ENCODE peak calls at places on chromosomes 11 and 22, in nine cellular contexts. K, D, Z, C, W, Y, V, T and G are unnamed samples.

GRCh38 chr11:6666302-6667183 is 10.9 kb upstream of the DCHS1 start:
- DNase-seq in K (no peak), D (no peak), Z (no peak), C (no peak), W (no peak), Y (no peak), V (no peak), T (no peak), G (no peak)

GRCh38 chr22:23073506-23074229 is 3.3 kb downstream of the GNAZ start:
- DNase-seq in K (no peak), D (no peak), Z (no peak), C (no peak), W (no peak), Y (no peak), V (no peak), T (no peak), G (no peak)

GRCh38 chr11:120318906-120319305 is 6.2 kb upstream of the TLCD5 start:
- DNase-seq in K (no peak), D (no peak), Z (no peak), C (no peak), W (no peak), Y (no peak), V (no peak), T (no peak), G (no peak)

GRCh38 chr11:19660076-19660475 is 52.6 kb upstream of the NAV2 start:
- DNase-seq in K (peak), D (peak), Z (peak), C (no peak), W (peak), Y (no peak), V (peak), T (peak), G (peak)

GRCh38 chr22:23878219-23878618 is 16.0 kb upstream of the MIF start:
- DNase-seq in K (no peak), D (no peak), Z (no peak), C (no peak), W (no peak), Y (no peak), V (no peak), T (no peak), G (no peak)

GRCh38 chr22:38422615-38423511 is 32.1 kb downstream of the KCNJ4 start:
- DNase-seq in K (no peak), D (peak), Z (no peak), C (no peak), W (no peak), Y (no peak), V (no peak), T (no peak), G (no peak)

GRCh38 chr11:1557904-1558831 is 13.9 kb downstream of the DUSP8 start:
- DNase-seq in K (no peak), D (peak), Z (peak), C (peak), W (peak), Y (no peak), V (no peak), T (no peak), G (no peak)

GRCh38 chr11:96098511-96099241 is 174.8 kb upstream of the MTMR2 start:
- DNase-seq in K (no peak), D (peak), Z (no peak), C (no peak), W (peak), Y (no peak), V (no peak), T (no peak), G (no peak)

GRCh38 chr11:33701302-33701701 is 676 bp upstream of the C11orf91 start:
- DNase-seq in K (no peak), D (peak), Z (no peak), C (no peak), W (peak), Y (no peak), V (no peak), T (no peak), G (no peak)

GRCh38 chr11:35337136-35337918 is 82.0 kb downstream of the SLC1A2 start:
- DNase-seq in K (peak), D (peak), Z (peak), C (peak), W (peak), Y (no peak), V (no peak), T (peak), G (no peak)